ENCODE peak calls at places on chromosomes 13 and 19, in nine cellular contexts. M is NCI-H1694; W is stimulated activated CD4-positive, alpha-beta T cell treated with anti-CD3 and anti-CD28 coated beads, Interleukin-4, amount 100 ng/mL, for 48 hours; S is DMS79; J is COR-L47; G is cardiac muscle cell; C is caudate nucleus; P is astrocyte of the cerebellum; V is head of caudate nucleus. Y is an unnamed sample.

GRCh38 chr13:95684463-95684862 is 7.5 kb downstream of the DNAJC3 start:
- DNase-seq in M (no peak), W (no peak), S (no peak), J (no peak), G (no peak), C (no peak), P (no peak), V (no peak), Y (no peak)

GRCh38 chr13:111388851-111389500 is 68.5 kb downstream of the TEX29 start:
- DNase-seq in M (no peak), W (peak; percentile 18), S (no peak), J (no peak), G (no peak), C (peak; percentile 23), P (no peak), V (peak; percentile 62), Y (no peak)

GRCh38 chr19:5627395-5627904 is 4.6 kb downstream of the SAFB start:
- DNase-seq in M (no peak), W (peak; percentile 32), S (no peak), J (no peak), G (no peak), C (no peak), P (no peak), V (peak; percentile 75), Y (no peak)

GRCh38 chr13:73991884-73992283 is 142.3 kb downstream of the KLF12 start:
- DNase-seq in M (no peak), W (no peak), S (no peak), J (peak; percentile 13), G (no peak), C (no peak), P (no peak), V (no peak), Y (no peak)

GRCh38 chr13:109868583-109869311 is 82.4 kb upstream of the IRS2 start:
- DNase-seq in M (no peak), W (no peak), S (no peak), J (no peak), G (no peak), C (no peak), P (no peak), V (no peak), Y (no peak)

GRCh38 chr19:11423804-11424318 is 4.7 kb upstream of the RGL3 start:
- DNase-seq in M (no peak), W (no peak), S (no peak), J (no peak), G (no peak), C (no peak), P (no peak), V (no peak), Y (no peak)

GRCh38 chr19:13173129-13173737 is 23.0 kb downstream of the IER2 start:
- DNase-seq in M (no peak), W (no peak), S (peak; percentile 45), J (no peak), G (no peak), C (no peak), P (no peak), V (no peak), Y (no peak)

GRCh38 chr13:29924482-29924884 is 74.1 kb upstream of the UBL3 start:
- DNase-seq in M (peak; percentile 6), W (no peak), S (peak; percentile 82), J (no peak), G (peak; percentile 20), C (no peak), P (peak; percentile 31), V (no peak), Y (no peak)

GRCh38 chr19:5926641-5927438 is 12.8 kb downstream of the CAPS start:
- DNase-seq in M (no peak), W (no peak), S (no peak), J (no peak), G (peak; percentile 38), C (no peak), P (no peak), V (no peak), Y (no peak)

GRCh38 chr13:30803791-30804190 is 68.4 kb downstream of the ALOX5AP start:
- DNase-seq in M (no peak), W (no peak), S (no peak), J (no peak), G (no peak), C (no peak), P (no peak), V (no peak), Y (no peak)

GRCh38 chr13:81283062-81283461 is 942.1 kb upstream of the SPRY2 start:
- DNase-seq in M (no peak), W (no peak), S (no peak), J (no peak), G (no peak), C (no peak), P (no peak), V (no peak), Y (no peak)

GRCh38 chr13:114249062-114249461 is 14.4 kb downstream of the CDC16 start:
- DNase-seq in M (no peak), W (no peak), S (no peak), J (no peak), G (no peak), C (no peak), P (no peak), V (no peak), Y (no peak)

GRCh38 chr13:47408546-47409319 is 511.9 kb upstream of the HTR2A start:
- DNase-seq in M (no peak), W (no peak), S (no peak), J (no peak), G (no peak), C (no peak), P (no peak), V (no peak), Y (no peak)

GRCh38 chr13:57632276-57633140 is 964 bp downstream of the PCDH17 start:
- DNase-seq in M (no peak), W (no peak), S (no peak), J (no peak), G (peak; percentile 12), C (peak; percentile 37), P (no peak), V (peak; percentile 26), Y (peak; percentile 33)

GRCh38 chr13:51240888-51241475 is 18.8 kb downstream of the FAM124A start:
- DNase-seq in M (no peak), W (no peak), S (no peak), J (no peak), G (peak; percentile 51), C (no peak), P (no peak), V (no peak), Y (no peak)

GRCh38 chr13:83286737-83287136 is 595.5 kb downstream of the SLITRK1 start:
- DNase-seq in M (no peak), W (no peak), S (no peak), J (no peak), G (peak; percentile 15), C (no peak), P (no peak), V (no peak), Y (no peak)

GRCh38 chr13:21872795-21873194 is 201.9 kb downstream of the FGF9 start:
- DNase-seq in M (no peak), W (no peak), S (no peak), J (no peak), G (no peak), C (no peak), P (no peak), V (no peak), Y (no peak)